ENCODE peak calls at places on chromosomes 3 and 15, in nine cellular contexts. N, J, B, H, K, Q, L, R and C are unnamed samples.

GRCh38 chr15:71883447-71883846 is 73.1 kb downstream of the NR2E3 start:
- DNase-seq in N (no peak), J (no peak), B (no peak), H (no peak), K (no peak), Q (no peak), L (no peak), R (no peak), C (no peak)

GRCh38 chr15:65374831-65375401 is 2.9 kb downstream of the IGDCC3 start:
- DNase-seq in N (no peak), J (no peak), B (peak), H (no peak), K (no peak), Q (no peak), L (no peak), R (no peak), C (no peak)

GRCh38 chr3:188937389-188937788 is 234.4 kb upstream of the TPRG1 start:
- DNase-seq in N (no peak), J (no peak), B (no peak), H (no peak), K (no peak), Q (no peak), L (no peak), R (no peak), C (no peak)

GRCh38 chr3:23805228-23805880 is 401 bp upstream of the UBE2E1 start:
- DNase-seq in N (no peak), J (no peak), B (no peak), H (no peak), K (no peak), Q (no peak), L (no peak), R (no peak), C (no peak)

GRCh38 chr3:42819351-42819965 is 10.2 kb downstream of the ACKR2 start:
- DNase-seq in N (no peak), J (peak), B (no peak), H (peak), K (no peak), Q (peak), L (no peak), R (no peak), C (no peak)

GRCh38 chr3:195260286-195260905 is 10.6 kb downstream of the XXYLT1 start:
- DNase-seq in N (no peak), J (no peak), B (peak), H (peak), K (no peak), Q (no peak), L (no peak), R (peak), C (peak)

GRCh38 chr3:167631471-167631870 is 22.3 kb downstream of the WDR49 start:
- DNase-seq in N (no peak), J (no peak), B (no peak), H (no peak), K (no peak), Q (no peak), L (no peak), R (no peak), C (no peak)

GRCh38 chr3:177904661-177905060 is 631.6 kb upstream of the KCNMB2 start:
- DNase-seq in N (peak), J (no peak), B (no peak), H (no peak), K (peak), Q (no peak), L (no peak), R (no peak), C (no peak)

GRCh38 chr3:10334042-10334441 is 13.1 kb upstream of the SEC13 start:
- DNase-seq in N (no peak), J (no peak), B (peak), H (no peak), K (no peak), Q (no peak), L (no peak), R (no peak), C (no peak)

GRCh38 chr3:71456155-71456554 is 127.4 kb downstream of the FOXP1 start:
- DNase-seq in N (no peak), J (no peak), B (no peak), H (no peak), K (no peak), Q (no peak), L (no peak), R (no peak), C (no peak)

GRCh38 chr15:101070502-101071273 is 151.5 kb downstream of the LRRK1 start:
- DNase-seq in N (peak), J (peak), B (peak), H (no peak), K (peak), Q (peak), L (no peak), R (peak), C (peak)

GRCh38 chr3:160003520-160004128 is 15.0 kb downstream of the IL12A start:
- DNase-seq in N (no peak), J (peak), B (no peak), H (peak), K (peak), Q (peak), L (peak), R (peak), C (no peak)

GRCh38 chr3:100796556-100796955 is 87.3 kb downstream of the TFG start:
- DNase-seq in N (no peak), J (no peak), B (no peak), H (no peak), K (peak), Q (peak), L (no peak), R (no peak), C (no peak)

GRCh38 chr3:131260525-131260924 is 121.0 kb upstream of the NUDT16 start:
- DNase-seq in N (no peak), J (no peak), B (no peak), H (no peak), K (no peak), Q (peak), L (no peak), R (no peak), C (no peak)

GRCh38 chr15:35305031-35305555 is 220.0 kb upstream of the NANOGP8 start:
- DNase-seq in N (no peak), J (no peak), B (no peak), H (no peak), K (no peak), Q (no peak), L (no peak), R (no peak), C (no peak)

GRCh38 chr3:102158080-102158756 is 276.6 kb upstream of the ZPLD1 start:
- DNase-seq in N (no peak), J (no peak), B (no peak), H (no peak), K (no peak), Q (no peak), L (no peak), R (no peak), C (no peak)

GRCh38 chr15:37016287-37016686 is 84.1 kb downstream of the MEIS2 start:
- DNase-seq in N (peak), J (no peak), B (no peak), H (no peak), K (no peak), Q (no peak), L (no peak), R (peak), C (no peak)

GRCh38 chr3:63565220-63565619 is 87.3 kb upstream of the SNTN start:
- DNase-seq in N (no peak), J (no peak), B (no peak), H (peak), K (no peak), Q (peak), L (no peak), R (no peak), C (no peak)

GRCh38 chr3:122912772-122913538 is 114.6 kb downstream of the SEMA5B start:
- DNase-seq in N (no peak), J (no peak), B (no peak), H (no peak), K (no peak), Q (no peak), L (no peak), R (no peak), C (no peak)

GRCh38 chr15:29134641-29135071 is 135.0 kb downstream of the NSMCE3 start:
- DNase-seq in N (no peak), J (no peak), B (no peak), H (no peak), K (no peak), Q (no peak), L (no peak), R (no peak), C (no peak)

GRCh38 chr3:16399473-16399872 is 114.0 kb downstream of the RFTN1 start:
- DNase-seq in N (peak), J (peak), B (no peak), H (peak), K (peak), Q (peak), L (no peak), R (peak), C (no peak)

GRCh38 chr3:174202561-174202960 is 656.6 kb upstream of the NAALADL2 start:
- DNase-seq in N (no peak), J (no peak), B (no peak), H (no peak), K (no peak), Q (no peak), L (no peak), R (no peak), C (no peak)

GRCh38 chr3:85476891-85477495 is 518.2 kb downstream of the CADM2 start:
- DNase-seq in N (no peak), J (no peak), B (no peak), H (no peak), K (no peak), Q (no peak), L (no peak), R (no peak), C (no peak)

GRCh38 chr3:177944228-177944661 is 592.0 kb upstream of the KCNMB2 start:
- DNase-seq in N (no peak), J (no peak), B (no peak), H (no peak), K (no peak), Q (no peak), L (no peak), R (no peak), C (no peak)

GRCh38 chr15:99514306-99514705 is 51.5 kb upstream of the MEF2A start:
- DNase-seq in N (no peak), J (no peak), B (no peak), H (no peak), K (no peak), Q (no peak), L (no peak), R (no peak), C (no peak)

GRCh38 chr3:127803619-127804018 is 18.7 kb downstream of the MGLL start:
- DNase-seq in N (peak), J (no peak), B (no peak), H (no peak), K (peak), Q (peak), L (no peak), R (no peak), C (no peak)

GRCh38 chr15:43800286-43801136 is at the start of gene HYPK:
- DNase-seq in N (peak), J (peak), B (peak), H (peak), K (peak), Q (peak), L (peak), R (peak), C (peak)